ENCODE peak calls at places on chromosome 13, in nine cellular contexts. J is HT1080; L is HTR-8/SVneo; G is psoas muscle; F is AG08395; K is ELF-1; E is stimulated activated CD4-positive, alpha-beta T cell treated with anti-CD3 and anti-CD28 coated beads, TNF-alpha, amount 100 ng/mL, for 48 hours; H is RWPE1; Q is HCT116. A is an unnamed sample.

GRCh38 chr13:110643324-110643723 is 28.0 kb downstream of the NAXD start:
- DNase-seq in J (no peak), L (no peak), G (no peak), F (no peak), K (no peak), E (no peak), H (no peak), Q (no peak), A (no peak)

GRCh38 chr13:27442071-27442647 is 8.2 kb downstream of the MTIF3 start:
- DNase-seq in J (no peak), L (no peak), G (no peak), F (no peak), K (peak), E (peak), H (no peak), Q (no peak), A (no peak)

GRCh38 chr13:20118268-20119140 is 42.3 kb downstream of the GJA3 start:
- DNase-seq in J (no peak), L (no peak), G (peak), F (peak), K (peak), E (no peak), H (no peak), Q (no peak), A (peak)

GRCh38 chr13:60654405-60654804 is 257.4 kb downstream of the TDRD3 start:
- DNase-seq in J (peak), L (peak), G (no peak), F (peak), K (peak), E (no peak), H (peak), Q (no peak), A (no peak)

GRCh38 chr13:91544723-91545122 is 146.3 kb downstream of the GPC5 start:
- DNase-seq in J (peak), L (no peak), G (no peak), F (no peak), K (peak), E (no peak), H (no peak), Q (no peak), A (no peak)

GRCh38 chr13:53351040-53351439 is 322.4 kb downstream of the OLFM4 start:
- DNase-seq in J (no peak), L (no peak), G (no peak), F (no peak), K (no peak), E (no peak), H (no peak), Q (no peak), A (no peak)

GRCh38 chr13:98254541-98254940 is 77.5 kb upstream of the RNF113B start:
- DNase-seq in J (no peak), L (no peak), G (no peak), F (peak), K (no peak), E (no peak), H (no peak), Q (no peak), A (no peak)

GRCh38 chr13:33633701-33634525 is 184.0 kb upstream of the RFC3 start:
- DNase-seq in J (no peak), L (peak), G (no peak), F (peak), K (no peak), E (no peak), H (peak), Q (no peak), A (no peak)

GRCh38 chr13:38349386-38350113 is at the start of gene UFM1:
- DNase-seq in J (peak), L (peak), G (peak), F (peak), K (peak), E (peak), H (peak), Q (peak), A (peak)

GRCh38 chr13:80361298-80361697 is 20.4 kb upstream of the SPRY2 start:
- DNase-seq in J (no peak), L (no peak), G (no peak), F (no peak), K (no peak), E (no peak), H (no peak), Q (no peak), A (no peak)

GRCh38 chr13:45368571-45368970 is 27.6 kb upstream of the TPT1 start:
- DNase-seq in J (peak), L (no peak), G (no peak), F (no peak), K (no peak), E (no peak), H (no peak), Q (no peak), A (no peak)

GRCh38 chr13:109787135-109787954 is 962 bp upstream of the IRS2 start:
- DNase-seq in J (peak), L (no peak), G (peak), F (no peak), K (peak), E (no peak), H (no peak), Q (no peak), A (no peak)

GRCh38 chr13:41514853-41515395 is 57.6 kb downstream of the RGCC start:
- DNase-seq in J (no peak), L (no peak), G (no peak), F (no peak), K (no peak), E (no peak), H (no peak), Q (no peak), A (no peak)

GRCh38 chr13:73657821-73658540 is 476.2 kb downstream of the KLF12 start:
- DNase-seq in J (peak), L (no peak), G (peak), F (peak), K (no peak), E (no peak), H (no peak), Q (no peak), A (no peak)

GRCh38 chr13:52652980-52653303 is 306 bp downstream of the SUGT1 start:
- DNase-seq in J (no peak), L (no peak), G (no peak), F (no peak), K (no peak), E (peak), H (no peak), Q (no peak), A (no peak)

GRCh38 chr13:41017744-41018582 is 1.2 kb downstream of the ELF1 start:
- DNase-seq in J (peak), L (no peak), G (no peak), F (no peak), K (no peak), E (no peak), H (no peak), Q (no peak), A (no peak)

GRCh38 chr13:94617389-94618000 is 15.8 kb downstream of the GPR180 start:
- DNase-seq in J (no peak), L (no peak), G (no peak), F (no peak), K (no peak), E (no peak), H (no peak), Q (no peak), A (no peak)

GRCh38 chr13:35764359-35765015 is 288.0 kb upstream of the MAB21L1 start:
- DNase-seq in J (no peak), L (no peak), G (no peak), F (peak), K (no peak), E (no peak), H (no peak), Q (no peak), A (no peak)

GRCh38 chr13:74040200-74040599 is 94.0 kb downstream of the KLF12 start:
- DNase-seq in J (peak), L (peak), G (peak), F (no peak), K (peak), E (no peak), H (peak), Q (peak), A (no peak)

GRCh38 chr13:35881360-35881759 is 249.8 kb downstream of the DCLK1 start:
- DNase-seq in J (no peak), L (no peak), G (no peak), F (no peak), K (no peak), E (no peak), H (no peak), Q (no peak), A (no peak)

GRCh38 chr13:114090476-114090875 is 41.9 kb downstream of the RASA3 start:
- DNase-seq in J (no peak), L (no peak), G (no peak), F (no peak), K (peak), E (no peak), H (no peak), Q (no peak), A (no peak)

GRCh38 chr13:111117961-111118360 is 2.9 kb downstream of the ARHGEF7 start:
- DNase-seq in J (no peak), L (no peak), G (peak), F (no peak), K (no peak), E (no peak), H (no peak), Q (no peak), A (no peak)